ENCODE peak calls at places on chromosomes 2 and 18, in nine cellular contexts. One of them, this sample, is unnamed.
A peak's percentile ranks its signal among the peaks of the same experiment; 100 is the strongest.

GRCh38 chr2:65435625-65436168 is 3.3 kb upstream of the SPRED2 start:
- DNase-seq in endodermal cell: peak; percentile 94
- DNase-seq in epithelial cell of esophagus: peak; percentile 80
- DNase-seq in dermis microvascular lymphatic vessel endothelial cell: peak; percentile 65
- DNase-seq in RWPE1: peak; percentile 83
- DNase-seq in NCI-H2029 treated with DMSO at 0.1 percent for 48 hours: no peak
- DNase-seq in HTR-8/SVneo: peak; percentile 96
- DNase-seq in cardiac fibroblast: peak; percentile 93
- DNase-seq in NCI-H1092 treated with DMSO at 0.1 percent for 48 hours: peak; percentile 63
- DNase-seq in this sample: peak; percentile 85

GRCh38 chr2:56981554-56981953 is 797.8 kb downstream of the CCDC85A start:
- DNase-seq in NCI-H2029 treated with DMSO at 0.1 percent for 48 hours: no peak
- DNase-seq in NCI-H1092 treated with DMSO at 0.1 percent for 48 hours: no peak
- DNase-seq in cardiac fibroblast: no peak
- DNase-seq in epithelial cell of esophagus: no peak
- DNase-seq in dermis microvascular lymphatic vessel endothelial cell: no peak
- DNase-seq in RWPE1: no peak
- DNase-seq in HTR-8/SVneo: no peak
- DNase-seq in endodermal cell: no peak
- DNase-seq in this sample: no peak

GRCh38 chr2:231423176-231423575 is 27.7 kb downstream of the B3GNT7 start:
- DNase-seq in NCI-H1092 treated with DMSO at 0.1 percent for 48 hours: no peak
- DNase-seq in HTR-8/SVneo: no peak
- DNase-seq in RWPE1: no peak
- DNase-seq in NCI-H2029 treated with DMSO at 0.1 percent for 48 hours: no peak
- DNase-seq in epithelial cell of esophagus: no peak
- DNase-seq in cardiac fibroblast: no peak
- DNase-seq in endodermal cell: no peak
- DNase-seq in dermis microvascular lymphatic vessel endothelial cell: no peak
- DNase-seq in this sample: no peak

GRCh38 chr2:2333076-2333475 is 2.0 kb upstream of the MYT1L start:
- DNase-seq in HTR-8/SVneo: no peak
- DNase-seq in RWPE1: no peak
- DNase-seq in NCI-H2029 treated with DMSO at 0.1 percent for 48 hours: peak; percentile 33
- DNase-seq in epithelial cell of esophagus: no peak
- DNase-seq in NCI-H1092 treated with DMSO at 0.1 percent for 48 hours: peak; percentile 79
- DNase-seq in dermis microvascular lymphatic vessel endothelial cell: no peak
- DNase-seq in cardiac fibroblast: no peak
- DNase-seq in endodermal cell: no peak
- DNase-seq in this sample: peak; percentile 80

GRCh38 chr2:197306691-197307030 is 3.9 kb downstream of the ANKRD44 start:
- DNase-seq in RWPE1: no peak
- DNase-seq in NCI-H2029 treated with DMSO at 0.1 percent for 48 hours: peak; percentile 61
- DNase-seq in HTR-8/SVneo: no peak
- DNase-seq in endodermal cell: no peak
- DNase-seq in epithelial cell of esophagus: peak; percentile 45
- DNase-seq in cardiac fibroblast: no peak
- DNase-seq in dermis microvascular lymphatic vessel endothelial cell: no peak
- DNase-seq in NCI-H1092 treated with DMSO at 0.1 percent for 48 hours: no peak
- DNase-seq in this sample: no peak

GRCh38 chr2:239940861-239941570 is 84.1 kb downstream of the NDUFA10 start:
- DNase-seq in dermis microvascular lymphatic vessel endothelial cell: no peak
- DNase-seq in epithelial cell of esophagus: no peak
- DNase-seq in NCI-H1092 treated with DMSO at 0.1 percent for 48 hours: no peak
- DNase-seq in RWPE1: no peak
- DNase-seq in HTR-8/SVneo: no peak
- DNase-seq in cardiac fibroblast: no peak
- DNase-seq in NCI-H2029 treated with DMSO at 0.1 percent for 48 hours: no peak
- DNase-seq in endodermal cell: peak; percentile 1
- DNase-seq in this sample: no peak

GRCh38 chr2:129923265-129924141 is 56.0 kb upstream of the RAB6C start:
- DNase-seq in dermis microvascular lymphatic vessel endothelial cell: peak; percentile 35
- DNase-seq in NCI-H2029 treated with DMSO at 0.1 percent for 48 hours: peak; percentile 73
- DNase-seq in HTR-8/SVneo: no peak
- DNase-seq in RWPE1: peak; percentile 36
- DNase-seq in NCI-H1092 treated with DMSO at 0.1 percent for 48 hours: peak; percentile 40
- DNase-seq in epithelial cell of esophagus: peak; percentile 46
- DNase-seq in endodermal cell: peak; percentile 95
- DNase-seq in cardiac fibroblast: peak; percentile 61
- DNase-seq in this sample: peak; percentile 20

GRCh38 chr2:227325824-227326195 is 759 bp downstream of the MFF start:
- DNase-seq in RWPE1: peak; percentile 37
- DNase-seq in HTR-8/SVneo: peak; percentile 38
- DNase-seq in cardiac fibroblast: peak; percentile 54
- DNase-seq in endodermal cell: no peak
- DNase-seq in dermis microvascular lymphatic vessel endothelial cell: peak; percentile 33
- DNase-seq in NCI-H2029 treated with DMSO at 0.1 percent for 48 hours: no peak
- DNase-seq in NCI-H1092 treated with DMSO at 0.1 percent for 48 hours: no peak
- DNase-seq in epithelial cell of esophagus: peak; percentile 52
- DNase-seq in this sample: no peak

GRCh38 chr2:97701851-97702465 is 11.4 kb upstream of the ZAP70 start:
- DNase-seq in dermis microvascular lymphatic vessel endothelial cell: no peak
- DNase-seq in epithelial cell of esophagus: no peak
- DNase-seq in cardiac fibroblast: no peak
- DNase-seq in HTR-8/SVneo: no peak
- DNase-seq in NCI-H1092 treated with DMSO at 0.1 percent for 48 hours: no peak
- DNase-seq in NCI-H2029 treated with DMSO at 0.1 percent for 48 hours: no peak
- DNase-seq in endodermal cell: no peak
- DNase-seq in RWPE1: no peak
- DNase-seq in this sample: no peak

GRCh38 chr2:128448331-128449225 is 129.9 kb upstream of the HS6ST1 start:
- DNase-seq in NCI-H2029 treated with DMSO at 0.1 percent for 48 hours: no peak
- DNase-seq in RWPE1: no peak
- DNase-seq in dermis microvascular lymphatic vessel endothelial cell: no peak
- DNase-seq in NCI-H1092 treated with DMSO at 0.1 percent for 48 hours: no peak
- DNase-seq in epithelial cell of esophagus: no peak
- DNase-seq in endodermal cell: peak; percentile 19
- DNase-seq in HTR-8/SVneo: no peak
- DNase-seq in cardiac fibroblast: no peak
- DNase-seq in this sample: no peak

GRCh38 chr2:238168196-238168815 is 9.5 kb downstream of the ERFE start:
- DNase-seq in epithelial cell of esophagus: no peak
- DNase-seq in HTR-8/SVneo: no peak
- DNase-seq in NCI-H2029 treated with DMSO at 0.1 percent for 48 hours: no peak
- DNase-seq in cardiac fibroblast: no peak
- DNase-seq in endodermal cell: no peak
- DNase-seq in NCI-H1092 treated with DMSO at 0.1 percent for 48 hours: no peak
- DNase-seq in RWPE1: no peak
- DNase-seq in dermis microvascular lymphatic vessel endothelial cell: no peak
- DNase-seq in this sample: no peak

GRCh38 chr18:45378308-45378707 is 237.0 kb upstream of the SLC14A2 start:
- DNase-seq in RWPE1: no peak
- DNase-seq in HTR-8/SVneo: no peak
- DNase-seq in NCI-H1092 treated with DMSO at 0.1 percent for 48 hours: no peak
- DNase-seq in cardiac fibroblast: no peak
- DNase-seq in dermis microvascular lymphatic vessel endothelial cell: no peak
- DNase-seq in NCI-H2029 treated with DMSO at 0.1 percent for 48 hours: no peak
- DNase-seq in endodermal cell: no peak
- DNase-seq in epithelial cell of esophagus: no peak
- DNase-seq in this sample: no peak

GRCh38 chr2:238169021-238169707 is 10.4 kb downstream of the ERFE start:
- DNase-seq in epithelial cell of esophagus: peak; percentile 78
- DNase-seq in NCI-H1092 treated with DMSO at 0.1 percent for 48 hours: no peak
- DNase-seq in cardiac fibroblast: peak; percentile 94
- DNase-seq in dermis microvascular lymphatic vessel endothelial cell: peak; percentile 74
- DNase-seq in HTR-8/SVneo: no peak
- DNase-seq in RWPE1: peak; percentile 52
- DNase-seq in endodermal cell: no peak
- DNase-seq in NCI-H2029 treated with DMSO at 0.1 percent for 48 hours: no peak
- DNase-seq in this sample: no peak

GRCh38 chr2:118738524-118739308 is 108.7 kb downstream of the EN1 start:
- DNase-seq in cardiac fibroblast: peak; percentile 98
- DNase-seq in epithelial cell of esophagus: peak; percentile 96
- DNase-seq in NCI-H2029 treated with DMSO at 0.1 percent for 48 hours: no peak
- DNase-seq in dermis microvascular lymphatic vessel endothelial cell: peak; percentile 95
- DNase-seq in HTR-8/SVneo: peak; percentile 31
- DNase-seq in endodermal cell: peak; percentile 54
- DNase-seq in RWPE1: peak; percentile 89
- DNase-seq in NCI-H1092 treated with DMSO at 0.1 percent for 48 hours: no peak
- DNase-seq in this sample: no peak

GRCh38 chr2:26309921-26310320 is 36.0 kb upstream of the SELENOI start:
- DNase-seq in HTR-8/SVneo: no peak
- DNase-seq in dermis microvascular lymphatic vessel endothelial cell: no peak
- DNase-seq in RWPE1: no peak
- DNase-seq in epithelial cell of esophagus: no peak
- DNase-seq in endodermal cell: no peak
- DNase-seq in cardiac fibroblast: no peak
- DNase-seq in NCI-H1092 treated with DMSO at 0.1 percent for 48 hours: no peak
- DNase-seq in NCI-H2029 treated with DMSO at 0.1 percent for 48 hours: no peak
- DNase-seq in this sample: no peak

GRCh38 chr2:25726511-25726910 is 53.1 kb upstream of the DTNB start:
- DNase-seq in dermis microvascular lymphatic vessel endothelial cell: no peak
- DNase-seq in endodermal cell: no peak
- DNase-seq in cardiac fibroblast: no peak
- DNase-seq in epithelial cell of esophagus: peak; percentile 21
- DNase-seq in HTR-8/SVneo: no peak
- DNase-seq in NCI-H1092 treated with DMSO at 0.1 percent for 48 hours: no peak
- DNase-seq in NCI-H2029 treated with DMSO at 0.1 percent for 48 hours: no peak
- DNase-seq in RWPE1: no peak
- DNase-seq in this sample: no peak

GRCh38 chr2:178282075-178282474 is 87.8 kb downstream of the OSBPL6 start:
- DNase-seq in dermis microvascular lymphatic vessel endothelial cell: peak; percentile 52
- DNase-seq in cardiac fibroblast: peak; percentile 95
- DNase-seq in endodermal cell: no peak
- DNase-seq in RWPE1: peak; percentile 64
- DNase-seq in NCI-H2029 treated with DMSO at 0.1 percent for 48 hours: peak; percentile 8
- DNase-seq in HTR-8/SVneo: peak; percentile 24
- DNase-seq in NCI-H1092 treated with DMSO at 0.1 percent for 48 hours: no peak
- DNase-seq in epithelial cell of esophagus: peak; percentile 94
- DNase-seq in this sample: no peak

GRCh38 chr2:239685965-239686364 is 285.1 kb upstream of the HDAC4 start:
- DNase-seq in endodermal cell: no peak
- DNase-seq in epithelial cell of esophagus: no peak
- DNase-seq in dermis microvascular lymphatic vessel endothelial cell: no peak
- DNase-seq in cardiac fibroblast: no peak
- DNase-seq in NCI-H2029 treated with DMSO at 0.1 percent for 48 hours: no peak
- DNase-seq in NCI-H1092 treated with DMSO at 0.1 percent for 48 hours: no peak
- DNase-seq in RWPE1: no peak
- DNase-seq in HTR-8/SVneo: no peak
- DNase-seq in this sample: no peak

GRCh38 chr2:217270089-217270800 is 410.4 kb upstream of the TNP1 start:
- DNase-seq in RWPE1: no peak
- DNase-seq in endodermal cell: peak; percentile 94
- DNase-seq in epithelial cell of esophagus: no peak
- DNase-seq in NCI-H2029 treated with DMSO at 0.1 percent for 48 hours: no peak
- DNase-seq in cardiac fibroblast: no peak
- DNase-seq in dermis microvascular lymphatic vessel endothelial cell: no peak
- DNase-seq in HTR-8/SVneo: no peak
- DNase-seq in NCI-H1092 treated with DMSO at 0.1 percent for 48 hours: no peak
- DNase-seq in this sample: no peak

This sample was measured in NCI-H774.